ENCODE peak calls at places on chromosomes 3 and 15, in nine cellular contexts. One of them, this sample, is unnamed.

GRCh38 chr15:69290346-69291164 is 8.2 kb upstream of the PAQR5 start:
- DNase-seq in pancreas: no peak
- DNase-seq in vagina: no peak
- DNase-seq in kidney epithelial cell: no peak
- DNase-seq in ovary: no peak
- DNase-seq in astrocyte of the spinal cord: peak; percentile 19
- DNase-seq in cardiac muscle cell: peak; percentile 60
- DNase-seq in foreskin fibroblast: no peak
- DNase-seq in right lobe of liver: no peak
- DNase-seq in this sample: peak; percentile 45

GRCh38 chr3:187929115-187929828 is 184.0 kb upstream of the BCL6 start:
- DNase-seq in pancreas: no peak
- DNase-seq in vagina: no peak
- DNase-seq in kidney epithelial cell: no peak
- DNase-seq in ovary: no peak
- DNase-seq in astrocyte of the spinal cord: no peak
- DNase-seq in cardiac muscle cell: no peak
- DNase-seq in foreskin fibroblast: no peak
- DNase-seq in right lobe of liver: no peak
- DNase-seq in this sample: no peak

GRCh38 chr15:83733206-83733605 is 79.3 kb downstream of the ADAMTSL3 start:
- DNase-seq in pancreas: no peak
- DNase-seq in vagina: no peak
- DNase-seq in kidney epithelial cell: peak; percentile 85
- DNase-seq in ovary: no peak
- DNase-seq in astrocyte of the spinal cord: peak; percentile 75
- DNase-seq in cardiac muscle cell: peak; percentile 80
- DNase-seq in foreskin fibroblast: peak; percentile 61
- DNase-seq in right lobe of liver: no peak
- DNase-seq in this sample: peak; percentile 35

GRCh38 chr3:175187586-175187985 is 328.5 kb downstream of the NAALADL2 start:
- DNase-seq in pancreas: no peak
- DNase-seq in vagina: no peak
- DNase-seq in kidney epithelial cell: no peak
- DNase-seq in ovary: no peak
- DNase-seq in astrocyte of the spinal cord: no peak
- DNase-seq in cardiac muscle cell: no peak
- DNase-seq in foreskin fibroblast: no peak
- DNase-seq in right lobe of liver: no peak
- DNase-seq in this sample: peak; percentile 15

GRCh38 chr3:156602424-156602823 is 47.5 kb upstream of the SSR3 start:
- DNase-seq in pancreas: no peak
- DNase-seq in vagina: no peak
- DNase-seq in kidney epithelial cell: peak; percentile 82
- DNase-seq in ovary: no peak
- DNase-seq in astrocyte of the spinal cord: peak; percentile 56
- DNase-seq in cardiac muscle cell: no peak
- DNase-seq in foreskin fibroblast: peak; percentile 36
- DNase-seq in right lobe of liver: no peak
- DNase-seq in this sample: peak; percentile 52

GRCh38 chr15:55587321-55588069 is 650 bp downstream of the PYGO1 start:
- DNase-seq in pancreas: peak; percentile 48
- DNase-seq in vagina: no peak
- DNase-seq in kidney epithelial cell: no peak
- DNase-seq in ovary: no peak
- DNase-seq in astrocyte of the spinal cord: peak; percentile 68
- DNase-seq in cardiac muscle cell: peak; percentile 69
- DNase-seq in foreskin fibroblast: peak; percentile 71
- DNase-seq in right lobe of liver: no peak
- DNase-seq in this sample: peak; percentile 49

GRCh38 chr15:55555089-55555488 is 33.1 kb downstream of the PYGO1 start:
- DNase-seq in pancreas: no peak
- DNase-seq in vagina: no peak
- DNase-seq in kidney epithelial cell: no peak
- DNase-seq in ovary: no peak
- DNase-seq in astrocyte of the spinal cord: peak; percentile 5
- DNase-seq in cardiac muscle cell: no peak
- DNase-seq in foreskin fibroblast: peak; percentile 9
- DNase-seq in right lobe of liver: no peak
- DNase-seq in this sample: peak; percentile 10

GRCh38 chr15:78507831-78508160 is 419 bp downstream of the HYKK start:
- DNase-seq in pancreas: no peak
- DNase-seq in vagina: no peak
- DNase-seq in kidney epithelial cell: no peak
- DNase-seq in ovary: no peak
- DNase-seq in astrocyte of the spinal cord: no peak
- DNase-seq in cardiac muscle cell: no peak
- DNase-seq in foreskin fibroblast: no peak
- DNase-seq in right lobe of liver: no peak
- DNase-seq in this sample: no peak

GRCh38 chr3:184805351-184806038 is 6.5 kb upstream of the VPS8 start:
- DNase-seq in pancreas: no peak
- DNase-seq in vagina: no peak
- DNase-seq in kidney epithelial cell: no peak
- DNase-seq in ovary: no peak
- DNase-seq in astrocyte of the spinal cord: no peak
- DNase-seq in cardiac muscle cell: peak; percentile 12
- DNase-seq in foreskin fibroblast: no peak
- DNase-seq in right lobe of liver: no peak
- DNase-seq in this sample: no peak

GRCh38 chr15:67170143-67170885 is 84.1 kb downstream of the AAGAB start:
- DNase-seq in pancreas: peak; percentile 46
- DNase-seq in vagina: no peak
- DNase-seq in kidney epithelial cell: no peak
- DNase-seq in ovary: no peak
- DNase-seq in astrocyte of the spinal cord: no peak
- DNase-seq in cardiac muscle cell: no peak
- DNase-seq in foreskin fibroblast: no peak
- DNase-seq in right lobe of liver: no peak
- DNase-seq in this sample: no peak

GRCh38 chr3:52053307-52054304 is 2.8 kb downstream of the DUSP7 start:
- DNase-seq in pancreas: no peak
- DNase-seq in vagina: peak; percentile 97
- DNase-seq in kidney epithelial cell: no peak
- DNase-seq in ovary: peak; percentile 47
- DNase-seq in astrocyte of the spinal cord: no peak
- DNase-seq in cardiac muscle cell: peak; percentile 36
- DNase-seq in foreskin fibroblast: peak; percentile 79
- DNase-seq in right lobe of liver: no peak
- DNase-seq in this sample: peak; percentile 60
- H3K4me3 ChIP-seq in pancreas: no peak overlapping the region
- H3K4me3 ChIP-seq in vagina: peak overlapping the region; percentile 75
- H3K4me3 ChIP-seq in kidney epithelial cell: no peak overlapping the region
- H3K4me3 ChIP-seq in ovary: peak overlapping the region; percentile 0
- H3K4me3 ChIP-seq in astrocyte of the spinal cord: peak overlapping the region; percentile 28
- H3K4me3 ChIP-seq in cardiac muscle cell: no peak overlapping the region
- H3K4me3 ChIP-seq in foreskin fibroblast: peak overlapping the region; percentile 91
- H3K4me3 ChIP-seq in right lobe of liver: peak overlapping the region; percentile 66
- H3K4me3 ChIP-seq in this sample: peak overlapping the region; percentile 24

DNA sequence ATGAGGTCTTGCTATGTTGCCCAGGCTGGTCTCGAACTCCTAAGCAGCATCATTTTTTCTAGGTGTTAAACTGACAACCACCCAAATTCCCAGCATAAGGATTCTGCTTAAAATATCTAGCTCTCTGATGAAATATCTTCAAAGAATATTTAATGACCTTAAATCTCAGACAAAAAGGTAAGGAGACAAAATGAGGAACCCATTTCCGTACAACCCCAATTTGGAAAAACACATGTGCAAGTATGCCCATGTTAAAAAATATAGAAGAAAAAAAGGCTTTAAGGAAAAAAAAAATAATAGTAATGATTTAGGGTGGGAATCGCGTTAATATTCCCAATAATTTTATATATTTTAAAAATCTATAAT is 1.4 kb upstream of the SACM1L start:
- DNase-seq in pancreas: no peak
- DNase-seq in vagina: no peak
- DNase-seq in kidney epithelial cell: no peak
- DNase-seq in ovary: no peak
- DNase-seq in astrocyte of the spinal cord: no peak
- DNase-seq in cardiac muscle cell: no peak
- DNase-seq in foreskin fibroblast: no peak
- DNase-seq in right lobe of liver: no peak
- DNase-seq in this sample: no peak
- H3K4me3 ChIP-seq in pancreas: no peak overlapping the region
- H3K4me3 ChIP-seq in vagina: peak overlapping the region; percentile 84
- H3K4me3 ChIP-seq in kidney epithelial cell: peak overlapping the region; percentile 87
- H3K4me3 ChIP-seq in ovary: peak overlapping the region; percentile 56
- H3K4me3 ChIP-seq in astrocyte of the spinal cord: peak overlapping the region; percentile 61
- H3K4me3 ChIP-seq in cardiac muscle cell: peak overlapping the region; percentile 77
- H3K4me3 ChIP-seq in foreskin fibroblast: peak overlapping the region; percentile 89
- H3K4me3 ChIP-seq in right lobe of liver: peak overlapping the region; percentile 95
- H3K4me3 ChIP-seq in this sample: peak overlapping the region; percentile 84

GRCh38 chr15:58303236-58303635 is 128.6 kb upstream of the LIPC start:
- DNase-seq in pancreas: no peak
- DNase-seq in vagina: no peak
- DNase-seq in kidney epithelial cell: no peak
- DNase-seq in ovary: no peak
- DNase-seq in astrocyte of the spinal cord: no peak
- DNase-seq in cardiac muscle cell: no peak
- DNase-seq in foreskin fibroblast: no peak
- DNase-seq in right lobe of liver: no peak
- DNase-seq in this sample: no peak
- H3K4me3 ChIP-seq in pancreas: no peak overlapping the region
- H3K4me3 ChIP-seq in vagina: no peak overlapping the region
- H3K4me3 ChIP-seq in kidney epithelial cell: no peak overlapping the region
- H3K4me3 ChIP-seq in ovary: no peak overlapping the region
- H3K4me3 ChIP-seq in astrocyte of the spinal cord: no peak overlapping the region
- H3K4me3 ChIP-seq in cardiac muscle cell: no peak overlapping the region
- H3K4me3 ChIP-seq in foreskin fibroblast: no peak overlapping the region
- H3K4me3 ChIP-seq in right lobe of liver: no peak overlapping the region
- H3K4me3 ChIP-seq in this sample: no peak overlapping the region

GRCh38 chr3:73623996-73624362 is 762 bp downstream of the PDZRN3 start:
- DNase-seq in pancreas: peak; percentile 54
- DNase-seq in vagina: no peak
- DNase-seq in kidney epithelial cell: no peak
- DNase-seq in ovary: peak; percentile 66
- DNase-seq in astrocyte of the spinal cord: peak; percentile 73
- DNase-seq in cardiac muscle cell: peak; percentile 79
- DNase-seq in foreskin fibroblast: peak; percentile 94
- DNase-seq in right lobe of liver: no peak
- DNase-seq in this sample: peak; percentile 75

GRCh38 chr3:73622135-73622534 is 2.6 kb downstream of the PDZRN3 start:
- DNase-seq in pancreas: peak; percentile 75
- DNase-seq in vagina: no peak
- DNase-seq in kidney epithelial cell: no peak
- DNase-seq in ovary: peak; percentile 52
- DNase-seq in astrocyte of the spinal cord: no peak
- DNase-seq in cardiac muscle cell: peak; percentile 58
- DNase-seq in foreskin fibroblast: peak; percentile 74
- DNase-seq in right lobe of liver: peak; percentile 23
- DNase-seq in this sample: peak; percentile 30

GRCh38 chr3:73623316-73623715 is 1.4 kb downstream of the PDZRN3 start:
- DNase-seq in pancreas: no peak
- DNase-seq in vagina: no peak
- DNase-seq in kidney epithelial cell: no peak
- DNase-seq in ovary: peak; percentile 38
- DNase-seq in astrocyte of the spinal cord: no peak
- DNase-seq in cardiac muscle cell: peak; percentile 64
- DNase-seq in foreskin fibroblast: peak; percentile 52
- DNase-seq in right lobe of liver: no peak
- DNase-seq in this sample: peak; percentile 51

GRCh38 chr3:73625124-73625665 is 454 bp upstream of the PDZRN3 start:
- DNase-seq in pancreas: no peak
- DNase-seq in vagina: no peak
- DNase-seq in kidney epithelial cell: no peak
- DNase-seq in ovary: peak; percentile 54
- DNase-seq in astrocyte of the spinal cord: peak; percentile 72
- DNase-seq in cardiac muscle cell: peak; percentile 80
- DNase-seq in foreskin fibroblast: peak; percentile 83
- DNase-seq in right lobe of liver: no peak
- DNase-seq in this sample: peak; percentile 66

DNA sequence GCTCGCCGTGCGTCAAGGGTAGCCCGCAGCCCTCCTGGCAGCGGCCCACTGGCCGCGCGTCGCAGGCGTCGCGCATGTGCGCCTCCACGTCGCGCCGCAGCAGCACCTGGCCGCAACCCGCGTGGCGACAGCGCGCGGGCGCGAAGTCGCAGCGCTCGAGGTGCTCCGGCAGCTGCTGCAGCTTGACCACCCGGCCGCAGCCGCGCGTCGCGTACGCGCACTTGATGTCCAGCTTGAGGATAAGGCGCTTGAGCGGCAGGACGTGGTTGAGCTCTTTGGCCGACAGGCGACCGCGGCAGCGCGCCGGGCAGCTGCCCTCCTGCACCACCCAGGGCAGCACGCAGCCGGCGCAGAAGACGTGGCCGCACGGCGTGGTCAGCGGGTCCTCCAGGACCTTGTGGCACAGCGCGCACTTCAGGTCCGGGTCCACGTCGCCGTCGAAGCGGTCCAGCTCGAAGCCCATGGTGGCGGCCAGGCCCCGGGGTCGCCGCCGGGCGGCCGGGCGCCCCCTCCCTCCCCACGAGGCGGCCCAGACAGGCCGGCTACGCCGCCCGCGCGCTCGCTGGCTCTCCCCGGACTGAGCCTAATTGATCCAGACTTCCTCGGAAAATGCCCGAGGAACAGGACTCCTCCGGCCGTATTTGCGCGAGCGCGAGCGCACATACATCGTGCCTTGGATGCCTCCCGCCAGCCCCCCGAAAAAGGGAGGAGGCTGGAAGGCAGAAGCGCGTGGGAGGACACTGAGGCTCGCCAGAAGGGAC is at the start of gene PDZRN3:
- DNase-seq in pancreas: peak; percentile 57
- DNase-seq in vagina: no peak
- DNase-seq in kidney epithelial cell: no peak
- DNase-seq in ovary: peak; percentile 85
- DNase-seq in astrocyte of the spinal cord: peak; percentile 71
- DNase-seq in cardiac muscle cell: peak; percentile 90
- DNase-seq in foreskin fibroblast: peak; percentile 95
- DNase-seq in right lobe of liver: peak; percentile 31
- DNase-seq in this sample: peak; percentile 80
- H3K4me3 ChIP-seq in pancreas: peak within 1 kb of the TSS; percentile 41
- H3K4me3 ChIP-seq in vagina: peak within 1 kb of the TSS; percentile 61
- H3K4me3 ChIP-seq in kidney epithelial cell: peak within 1 kb of the TSS; percentile 46
- H3K4me3 ChIP-seq in ovary: peak within 1 kb of the TSS; percentile 76
- H3K4me3 ChIP-seq in astrocyte of the spinal cord: peak within 1 kb of the TSS; percentile 63
- H3K4me3 ChIP-seq in cardiac muscle cell: peak within 1 kb of the TSS; percentile 61
- H3K4me3 ChIP-seq in foreskin fibroblast: peak within 1 kb of the TSS; percentile 69
- H3K4me3 ChIP-seq in right lobe of liver: peak within 1 kb of the TSS; percentile 38
- H3K4me3 ChIP-seq in this sample: peak within 1 kb of the TSS; percentile 69

DNA sequence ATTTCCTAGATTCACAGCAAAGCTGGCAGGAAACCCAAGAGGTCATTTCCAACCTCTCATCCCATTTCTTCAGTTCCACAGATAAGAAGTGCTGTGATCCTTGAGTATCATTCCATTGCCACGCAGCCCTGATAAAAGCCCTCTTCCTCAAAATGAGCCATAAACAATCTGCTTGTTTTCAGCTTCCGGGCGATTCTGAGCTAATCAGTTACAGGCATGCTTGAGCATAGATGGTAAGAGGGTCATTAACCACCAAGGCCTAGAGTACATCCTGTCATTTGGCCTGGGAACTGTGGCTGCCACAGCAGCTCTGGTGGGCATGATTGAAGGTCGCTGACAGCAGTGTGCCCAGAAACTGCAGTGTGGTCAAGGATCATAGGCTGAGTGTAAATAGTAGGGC is 47.4 kb downstream of the P3H2 start:
- DNase-seq in pancreas: no peak
- DNase-seq in vagina: no peak
- DNase-seq in kidney epithelial cell: peak; percentile 79
- DNase-seq in ovary: no peak
- DNase-seq in astrocyte of the spinal cord: no peak
- DNase-seq in cardiac muscle cell: no peak
- DNase-seq in foreskin fibroblast: peak; percentile 29
- DNase-seq in right lobe of liver: no peak
- DNase-seq in this sample: no peak
- H3K4me3 ChIP-seq in pancreas: no peak overlapping the region
- H3K4me3 ChIP-seq in vagina: no peak overlapping the region
- H3K4me3 ChIP-seq in kidney epithelial cell: no peak overlapping the region
- H3K4me3 ChIP-seq in ovary: no peak overlapping the region
- H3K4me3 ChIP-seq in astrocyte of the spinal cord: no peak overlapping the region
- H3K4me3 ChIP-seq in cardiac muscle cell: no peak overlapping the region
- H3K4me3 ChIP-seq in foreskin fibroblast: no peak overlapping the region
- H3K4me3 ChIP-seq in right lobe of liver: no peak overlapping the region
- H3K4me3 ChIP-seq in this sample: no peak overlapping the region

This sample was measured in fibroblast of mammary gland.